ENCODE peak calls at places on chromosomes 3 and 15, in five cellular contexts. One of them, this sample, is unnamed.

GRCh38 chr3:168060317-168060716 is 35.4 kb downstream of the GOLIM4 start:
- DNase-seq in GM23248: no peak
- DNase-seq in CD4-positive, alpha-beta T cell: no peak
- DNase-seq in heart left ventricle: no peak
- DNase-seq in left ventricle myocardium inferior: no peak
- DNase-seq in this sample: no peak

GRCh38 chr3:78139166-78139565 is 1099.3 kb downstream of the ROBO2 start:
- DNase-seq in GM23248: peak
- DNase-seq in CD4-positive, alpha-beta T cell: no peak
- DNase-seq in heart left ventricle: no peak
- DNase-seq in left ventricle myocardium inferior: no peak
- DNase-seq in this sample: no peak

GRCh38 chr3:133369041-133369440 is 30.8 kb upstream of the BFSP2 start:
- DNase-seq in GM23248: no peak
- DNase-seq in CD4-positive, alpha-beta T cell: no peak
- DNase-seq in heart left ventricle: no peak
- DNase-seq in left ventricle myocardium inferior: no peak
- DNase-seq in this sample: no peak

GRCh38 chr15:101613130-101614000 is 38.8 kb downstream of the TM2D3 start:
- DNase-seq in GM23248: peak
- DNase-seq in CD4-positive, alpha-beta T cell: no peak
- DNase-seq in heart left ventricle: peak
- DNase-seq in left ventricle myocardium inferior: peak
- DNase-seq in this sample: peak

GRCh38 chr15:75836953-75837321 is 6.3 kb upstream of the UBE2Q2 start:
- DNase-seq in GM23248: peak
- DNase-seq in CD4-positive, alpha-beta T cell: peak
- DNase-seq in heart left ventricle: no peak
- DNase-seq in left ventricle myocardium inferior: no peak
- DNase-seq in this sample: no peak

GRCh38 chr15:85427286-85428028 is 47.1 kb downstream of the AKAP13 start:
- DNase-seq in GM23248: no peak
- DNase-seq in CD4-positive, alpha-beta T cell: no peak
- DNase-seq in heart left ventricle: no peak
- DNase-seq in left ventricle myocardium inferior: no peak
- DNase-seq in this sample: no peak

GRCh38 chr3:44468572-44469520 is 8.6 kb downstream of the ZNF445 start:
- DNase-seq in GM23248: peak
- DNase-seq in CD4-positive, alpha-beta T cell: no peak
- DNase-seq in heart left ventricle: no peak
- DNase-seq in left ventricle myocardium inferior: no peak
- DNase-seq in this sample: peak

GRCh38 chr3:101676219-101676764 is 640 bp downstream of the ZBTB11 start:
- DNase-seq in GM23248: peak
- DNase-seq in CD4-positive, alpha-beta T cell: peak
- DNase-seq in heart left ventricle: peak
- DNase-seq in left ventricle myocardium inferior: peak
- DNase-seq in this sample: peak

GRCh38 chr15:85289677-85290365 is 90.6 kb upstream of the AKAP13 start:
- DNase-seq in GM23248: peak
- DNase-seq in CD4-positive, alpha-beta T cell: no peak
- DNase-seq in heart left ventricle: peak
- DNase-seq in left ventricle myocardium inferior: peak
- DNase-seq in this sample: peak

GRCh38 chr15:73143763-73144155 is 91.5 kb downstream of the NEO1 start:
- DNase-seq in GM23248: no peak
- DNase-seq in CD4-positive, alpha-beta T cell: no peak
- DNase-seq in heart left ventricle: no peak
- DNase-seq in left ventricle myocardium inferior: no peak
- DNase-seq in this sample: no peak
- H3K27ac ChIP-seq in GM23248: no peak
- H3K27ac ChIP-seq in CD4-positive, alpha-beta T cell: no peak
- H3K27ac ChIP-seq in heart left ventricle: no peak
- H3K27ac ChIP-seq in left ventricle myocardium inferior: no peak
- H3K27ac ChIP-seq in this sample: no peak

GRCh38 chr3:84023842-84024241 is 934.9 kb upstream of the CADM2 start:
- DNase-seq in GM23248: no peak
- DNase-seq in CD4-positive, alpha-beta T cell: no peak
- DNase-seq in heart left ventricle: no peak
- DNase-seq in left ventricle myocardium inferior: no peak
- DNase-seq in this sample: no peak
- H3K27ac ChIP-seq in GM23248: no peak
- H3K27ac ChIP-seq in CD4-positive, alpha-beta T cell: no peak
- H3K27ac ChIP-seq in heart left ventricle: no peak
- H3K27ac ChIP-seq in left ventricle myocardium inferior: no peak
- H3K27ac ChIP-seq in this sample: no peak

GRCh38 chr15:55290361-55291057 is 896 bp upstream of the RAB27A start:
- DNase-seq in GM23248: peak
- DNase-seq in CD4-positive, alpha-beta T cell: peak
- DNase-seq in heart left ventricle: peak
- DNase-seq in left ventricle myocardium inferior: peak
- DNase-seq in this sample: peak

GRCh38 chr15:55289573-55290360 is at the start of gene RAB27A:
- DNase-seq in GM23248: peak
- DNase-seq in CD4-positive, alpha-beta T cell: peak
- DNase-seq in heart left ventricle: peak
- DNase-seq in left ventricle myocardium inferior: peak
- DNase-seq in this sample: peak

GRCh38 chr15:55284461-55284860 is 5.2 kb downstream of the RAB27A start:
- DNase-seq in GM23248: no peak
- DNase-seq in CD4-positive, alpha-beta T cell: no peak
- DNase-seq in heart left ventricle: no peak
- DNase-seq in left ventricle myocardium inferior: no peak
- DNase-seq in this sample: no peak

GRCh38 chr15:55288006-55288717 is 1.5 kb downstream of the RAB27A start:
- DNase-seq in GM23248: no peak
- DNase-seq in CD4-positive, alpha-beta T cell: no peak
- DNase-seq in heart left ventricle: no peak
- DNase-seq in left ventricle myocardium inferior: no peak
- DNase-seq in this sample: no peak

DNA sequence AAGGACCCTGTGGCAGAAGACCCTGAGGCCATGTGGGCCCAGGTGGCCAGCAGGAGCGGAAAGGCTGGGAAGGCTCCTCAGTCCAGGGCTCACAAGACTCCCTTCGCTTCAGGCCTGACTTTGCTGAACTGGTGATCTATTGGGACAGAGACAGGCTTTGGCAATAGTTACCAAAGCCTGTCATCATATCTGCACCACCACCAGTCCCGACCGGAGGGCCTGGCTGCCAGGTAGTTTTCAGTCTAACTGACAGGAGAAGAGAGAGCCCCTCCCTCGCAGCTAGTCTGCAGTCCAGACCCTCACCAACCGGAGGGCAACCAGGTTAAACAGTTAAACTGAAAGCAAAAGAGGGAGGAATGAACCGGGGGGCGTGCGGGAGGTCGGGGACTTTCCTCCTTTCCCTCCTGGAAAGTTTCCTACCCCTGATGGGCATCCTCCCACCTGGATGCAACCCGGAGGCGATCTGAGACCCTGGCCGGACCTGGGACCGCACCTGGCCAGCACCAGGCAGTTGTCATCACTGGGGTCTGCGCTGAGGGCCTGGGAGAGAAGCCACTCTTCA is 521 bp downstream of the RAB27A start:
- DNase-seq in GM23248: peak
- DNase-seq in CD4-positive, alpha-beta T cell: no peak
- DNase-seq in heart left ventricle: peak
- DNase-seq in left ventricle myocardium inferior: peak
- DNase-seq in this sample: peak
- H3K27ac ChIP-seq in GM23248: no peak
- H3K27ac ChIP-seq in CD4-positive, alpha-beta T cell: peak
- H3K27ac ChIP-seq in heart left ventricle: peak
- H3K27ac ChIP-seq in left ventricle myocardium inferior: peak
- H3K27ac ChIP-seq in this sample: peak

DNA sequence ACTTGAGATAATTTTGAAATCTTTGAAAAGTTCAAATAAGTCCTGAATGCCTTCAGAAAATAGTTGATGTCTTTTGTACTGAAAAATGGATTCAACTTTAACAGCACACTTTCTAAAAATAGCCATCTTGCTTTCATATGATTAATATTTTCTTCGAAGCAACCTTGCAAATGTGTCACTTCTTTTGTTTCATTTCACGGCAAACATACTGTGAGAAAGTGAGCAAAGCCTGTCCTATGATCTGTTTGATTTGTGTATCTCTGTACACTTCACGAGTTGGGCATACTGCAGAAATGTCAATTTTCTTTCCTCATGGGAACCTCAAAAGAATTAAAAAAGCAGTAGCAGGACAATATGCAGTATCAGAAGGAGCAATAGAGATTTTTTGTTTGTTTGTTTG is 571.8 kb downstream of the NAALADL2 start:
- DNase-seq in GM23248: no peak
- DNase-seq in CD4-positive, alpha-beta T cell: no peak
- DNase-seq in heart left ventricle: no peak
- DNase-seq in left ventricle myocardium inferior: no peak
- DNase-seq in this sample: no peak
- H3K27ac ChIP-seq in GM23248: no peak
- H3K27ac ChIP-seq in CD4-positive, alpha-beta T cell: no peak
- H3K27ac ChIP-seq in heart left ventricle: no peak
- H3K27ac ChIP-seq in left ventricle myocardium inferior: no peak
- H3K27ac ChIP-seq in this sample: no peak

DNA sequence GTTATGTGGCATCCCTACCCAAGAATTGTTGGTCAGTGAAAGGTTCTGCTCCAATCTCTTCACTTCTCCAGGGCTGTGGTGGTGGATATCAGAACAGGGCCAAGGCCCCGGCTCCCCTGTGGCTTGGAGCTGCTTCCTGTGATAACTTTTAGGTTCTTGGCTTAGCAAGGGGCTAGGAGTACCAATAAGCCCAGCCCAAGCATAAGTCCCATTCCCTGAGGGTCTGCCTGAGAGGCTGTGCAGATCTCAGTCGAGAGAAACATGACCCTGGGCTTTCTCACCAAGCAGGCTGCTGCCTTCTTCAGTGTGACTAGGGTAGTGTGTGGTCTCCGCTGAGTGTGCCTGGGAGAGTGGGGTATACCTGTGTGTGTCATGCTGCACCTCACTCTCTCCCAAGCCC is 7.1 kb downstream of the CLK3 start:
- DNase-seq in GM23248: no peak
- DNase-seq in CD4-positive, alpha-beta T cell: no peak
- DNase-seq in heart left ventricle: no peak
- DNase-seq in left ventricle myocardium inferior: no peak
- DNase-seq in this sample: no peak
- H3K27ac ChIP-seq in GM23248: no peak
- H3K27ac ChIP-seq in CD4-positive, alpha-beta T cell: no peak
- H3K27ac ChIP-seq in heart left ventricle: no peak
- H3K27ac ChIP-seq in left ventricle myocardium inferior: no peak
- H3K27ac ChIP-seq in this sample: no peak

GRCh38 chr3:194671511-194671899 is 486 bp downstream of the LSG1 start:
- DNase-seq in GM23248: peak
- DNase-seq in CD4-positive, alpha-beta T cell: no peak
- DNase-seq in heart left ventricle: no peak
- DNase-seq in left ventricle myocardium inferior: no peak
- DNase-seq in this sample: no peak
- H3K27ac ChIP-seq in GM23248: peak
- H3K27ac ChIP-seq in CD4-positive, alpha-beta T cell: peak
- H3K27ac ChIP-seq in heart left ventricle: peak
- H3K27ac ChIP-seq in left ventricle myocardium inferior: peak
- H3K27ac ChIP-seq in this sample: peak

This sample was measured in SJCRH30.